ENCODE peak calls at places on chromosomes 4 and X, in nine cellular contexts. D is HT-29; P is fibroblast of gingiva; S is stimulated activated CD8-positive, alpha-beta memory T cell treated with anti-CD3 and anti-CD28 coated beads, Interleukin-7, amount 100 ng/mL, for 1 hour; N is HFF-Myc; J is neural crest cell; G is NCI-H345; L is upper lobe of left lung; I is activated CD4-positive, alpha-beta T cell treated with anti-CD3 and anti-CD28 coated beads, Interleukin-2, amount 10 ng/mL, durations not matched to agents 7 days and 5 days. F is an unnamed sample.

GRCh38 chrX:28910501-28910900 is 323.3 kb downstream of the IL1RAPL1 start:
- DNase-seq in J (no peak), D (no peak), S (no peak), P (no peak), L (no peak), I (no peak), G (no peak), N (no peak), F (no peak)

GRCh38 chrX:154991039-154991438 is 31.5 kb downstream of the F8 start:
- DNase-seq in J (no peak), L (no peak), D (no peak), G (no peak), I (no peak), S (no peak), N (no peak), P (no peak), F (no peak)

GRCh38 chrX:55796496-55796895 is 78.9 kb downstream of the RRAGB start:
- DNase-seq in I (no peak), L (no peak), J (no peak), G (no peak), D (no peak), P (no peak), S (no peak), N (no peak), F (no peak)

GRCh38 chrX:29487214-29487613 is 728.1 kb upstream of the MAGEB2 start:
- DNase-seq in G (no peak), I (no peak), P (no peak), N (no peak), J (no peak), D (no peak), L (no peak), S (no peak), F (no peak)

GRCh38 chrX:1493877-1494510 is 41.3 kb upstream of the ASMTL start:
- DNase-seq in L (no peak), J (no peak), N (no peak), D (no peak), P (no peak), I (peak), G (no peak), S (no peak), F (no peak)

GRCh38 chrX:26925088-26925487 is 538.1 kb downstream of the PPP4R3C start:
- DNase-seq in G (peak), D (no peak), L (no peak), N (no peak), S (no peak), I (no peak), J (no peak), P (peak), F (peak)

GRCh38 chr4:144171697-144172096 is 31.2 kb upstream of the GYPA start:
- DNase-seq in J (no peak), L (no peak), I (no peak), P (no peak), G (no peak), S (no peak), N (no peak), D (no peak), F (no peak)

GRCh38 chr4:186009976-186010375 is 59.0 kb upstream of the TLR3 start:
- DNase-seq in S (no peak), D (no peak), P (no peak), N (no peak), I (no peak), L (no peak), G (no peak), J (no peak), F (no peak)

GRCh38 chrX:38806875-38807601 is 5.8 kb downstream of the MID1IP1 start:
- DNase-seq in J (no peak), N (no peak), D (no peak), P (no peak), I (no peak), L (no peak), S (no peak), G (no peak), F (no peak)

GRCh38 chrX:25646156-25646555 is 492.0 kb upstream of the MAGEB18 start:
- DNase-seq in P (no peak), J (no peak), D (no peak), L (peak), N (no peak), S (no peak), I (no peak), G (no peak), F (no peak)

GRCh38 chr4:185017964-185018772 is at the start of gene HELT:
- DNase-seq in I (no peak), G (no peak), L (peak), D (no peak), J (no peak), N (no peak), P (no peak), S (no peak), F (no peak)

GRCh38 chr4:41410049-41410448 is 127.9 kb upstream of the LIMCH1 start:
- DNase-seq in G (no peak), L (no peak), I (no peak), N (no peak), P (no peak), S (no peak), J (no peak), D (no peak), F (no peak)

GRCh38 chrX:54067741-54068140 is 23.5 kb upstream of the PHF8 start:
- DNase-seq in D (no peak), J (no peak), L (no peak), S (no peak), G (no peak), P (no peak), I (no peak), N (no peak), F (no peak)

GRCh38 chr4:40623707-40624106 is 6.0 kb downstream of the RBM47 start:
- DNase-seq in L (no peak), G (no peak), J (no peak), S (no peak), P (no peak), I (no peak), D (no peak), N (no peak), F (no peak)

GRCh38 chr4:154622598-154622997 is 10.1 kb upstream of the FGG start:
- DNase-seq in P (peak), D (peak), N (no peak), G (peak), S (no peak), J (no peak), I (peak), L (no peak), F (peak)

GRCh38 chr4:14100349-14100748 is 472.8 kb upstream of the BOD1L1 start:
- DNase-seq in L (no peak), S (no peak), G (no peak), N (no peak), D (no peak), P (no peak), J (no peak), I (no peak), F (no peak)

GRCh38 chr4:4755306-4755705 is 104.2 kb upstream of the MSX1 start:
- DNase-seq in P (no peak), N (no peak), I (no peak), D (no peak), J (no peak), L (no peak), G (no peak), S (no peak), F (no peak)

GRCh38 chr4:103429283-103429682 is 231.1 kb upstream of the CENPE start:
- DNase-seq in D (no peak), P (no peak), I (peak), G (no peak), N (no peak), S (no peak), L (no peak), J (no peak), F (no peak)

GRCh38 chrX:149910178-149910695 is 19.1 kb upstream of the HSFX4 start:
- DNase-seq in D (no peak), J (no peak), I (no peak), S (no peak), P (no peak), N (no peak), G (no peak), L (no peak), F (no peak)

GRCh38 chrX:25503826-25504225 is 488.1 kb upstream of the ARX start:
- DNase-seq in P (no peak), G (no peak), I (no peak), J (no peak), L (no peak), N (no peak), S (no peak), D (no peak), F (no peak)

GRCh38 chr4:187302456-187302855 is 578.8 kb upstream of the FAT1 start:
- DNase-seq in P (peak), L (no peak), I (no peak), G (no peak), J (no peak), S (no peak), D (no peak), N (no peak), F (no peak)

GRCh38 chrX:152635941-152636340 is 1.8 kb upstream of the GABRQ start:
- DNase-seq in L (no peak), S (no peak), P (peak), I (no peak), J (peak), G (peak), D (peak), N (no peak), F (peak)